ENCODE peak calls at places on chromosomes 5 and 9, in nine cellular contexts. P is hepatocyte, Z is astrocyte, Q is HepG2, T is HCT116, F is IMR-90, U is neural progenitor cell, C is K562, V is keratinocyte. S is an unnamed sample.

GRCh38 chr5:60718186-60718892 is 18.4 kb upstream of the DEPDC1B start:
- DNase-seq in P (no peak), C (no peak), Q (no peak), U (no peak), V (peak; percentile 71), F (no peak), T (no peak), Z (no peak), S (no peak)

GRCh38 chr9:26656003-26656940 is 236.3 kb downstream of the CAAP1 start:
- DNase-seq in C (peak; percentile 4), P (peak; percentile 28), F (peak; percentile 15), Q (peak; percentile 2), T (peak; percentile 10), V (no peak), U (peak; percentile 70), Z (no peak), S (peak; percentile 1)

GRCh38 chr9:92983984-92984589 is 36.8 kb downstream of the FGD3 start:
- DNase-seq in F (peak; percentile 3), U (peak; percentile 50), Z (no peak), Q (no peak), V (no peak), P (no peak), C (peak; percentile 33), T (peak; percentile 48), S (no peak)

GRCh38 chr9:115740986-115741385 is 412.6 kb upstream of the PAPPA start:
- DNase-seq in U (no peak), C (no peak), F (no peak), V (no peak), T (no peak), Z (no peak), Q (no peak), P (no peak), S (no peak)

GRCh38 chr5:9339206-9339818 is 206.6 kb downstream of the SEMA5A start:
- DNase-seq in Z (no peak), P (no peak), Q (peak; percentile 3), V (no peak), T (no peak), F (no peak), U (peak; percentile 6), C (peak; percentile 26), S (peak; percentile 14)

GRCh38 chr9:133813749-133814585 is 75.8 kb upstream of the SARDH start:
- DNase-seq in P (peak; percentile 54), U (no peak), C (no peak), Q (no peak), F (peak; percentile 26), V (no peak), T (no peak), Z (no peak), S (no peak)

GRCh38 chr9:127131871-127132270 is 9.4 kb upstream of the ANGPTL2 start:
- DNase-seq in Z (peak; percentile 87), P (no peak), T (peak; percentile 15), C (no peak), U (no peak), F (peak; percentile 80), V (no peak), Q (no peak), S (peak; percentile 36)

GRCh38 chr5:35115920-35116319 is 68.2 kb upstream of the AGXT2 start:
- DNase-seq in F (peak; percentile 38), T (no peak), Z (no peak), C (no peak), P (no peak), Q (peak; percentile 61), V (no peak), U (no peak), S (no peak)

GRCh38 chr9:92781902-92782301 is 17.3 kb upstream of the BICD2 start:
- DNase-seq in P (no peak), F (no peak), T (no peak), V (no peak), C (no peak), U (no peak), Z (no peak), Q (no peak), S (peak; percentile 97)

GRCh38 chr5:103532116-103532734 is 30.4 kb downstream of the NUDT12 start:
- DNase-seq in F (no peak), V (no peak), Z (peak; percentile 1), Q (no peak), U (no peak), C (no peak), P (peak; percentile 14), T (no peak), S (no peak)

GRCh38 chr9:76580188-76580587 is 121.2 kb downstream of the GCNT1 start:
- DNase-seq in Q (no peak), C (no peak), P (no peak), F (no peak), Z (no peak), T (no peak), U (no peak), V (no peak), S (no peak)

GRCh38 chr5:132362086-132362485 is 7.4 kb upstream of the SLC22A5 start:
- DNase-seq in F (no peak), V (no peak), Q (no peak), T (no peak), P (no peak), C (no peak), Z (no peak), U (no peak), S (no peak)

GRCh38 chr9:115292584-115293271 is 174.8 kb upstream of the TNC start:
- DNase-seq in Z (peak; percentile 84), Q (no peak), F (peak; percentile 52), U (peak; percentile 11), C (no peak), T (no peak), P (no peak), V (no peak), S (no peak)

GRCh38 chr5:179914032-179914755 is 6.5 kb upstream of the TBC1D9B start:
- DNase-seq in P (no peak), F (peak; percentile 53), Z (peak; percentile 29), U (no peak), V (peak; percentile 74), Q (peak; percentile 34), C (peak; percentile 49), T (no peak), S (peak; percentile 78)

GRCh38 chr9:137251490-137252268 is 593 bp downstream of the STPG3 start:
- DNase-seq in C (no peak), Z (no peak), P (no peak), Q (no peak), V (no peak), T (no peak), U (no peak), F (no peak), S (no peak)
- TF ChIP-seq CTCF in C (no peak), Z (no peak), P (no peak), Q (no peak), V (no peak), T (no peak), U (no peak), F (no peak), S (no peak)

GRCh38 chr5:115952579-115952978 is 9.7 kb upstream of the LVRN start:
- DNase-seq in Z (no peak), C (no peak), U (no peak), T (no peak), V (no peak), Q (no peak), P (no peak), F (no peak), S (no peak)

GRCh38 chr5:115954144-115954543 is 8.1 kb upstream of the LVRN start:
- DNase-seq in Z (no peak), V (no peak), P (no peak), F (no peak), T (no peak), C (no peak), Q (no peak), U (no peak), S (no peak)

GRCh38 chr5:115961413-115962238 is 649 bp upstream of the LVRN start:
- DNase-seq in U (peak; percentile 34), P (no peak), Q (no peak), T (no peak), V (no peak), C (no peak), F (no peak), Z (no peak), S (no peak)

GRCh38 chr5:115962239-115962564 is at the start of gene LVRN:
- DNase-seq in T (no peak), V (no peak), F (no peak), U (no peak), P (no peak), C (no peak), Z (no peak), Q (no peak), S (no peak)

GRCh38 chr5:115956957-115957356 is 5.3 kb upstream of the LVRN start:
- DNase-seq in F (no peak), T (no peak), C (no peak), U (no peak), P (no peak), V (no peak), Z (no peak), Q (no peak), S (no peak)
- H3K27me3 ChIP-seq in F (peaks cover 10% of the 10 kb centered on the region), T (no peaks in the 10 kb centered on the region), C (peaks cover 7% of the 10 kb centered on the region), U (peaks cover 25% of the 10 kb centered on the region), P (peaks cover 13% of the 10 kb centered on the region), V (peaks cover 26% of the 10 kb centered on the region), Z (peaks cover 20% of the 10 kb centered on the region), Q (peaks cover 18% of the 10 kb centered on the region), S (no peaks in the 10 kb centered on the region)

DNA sequence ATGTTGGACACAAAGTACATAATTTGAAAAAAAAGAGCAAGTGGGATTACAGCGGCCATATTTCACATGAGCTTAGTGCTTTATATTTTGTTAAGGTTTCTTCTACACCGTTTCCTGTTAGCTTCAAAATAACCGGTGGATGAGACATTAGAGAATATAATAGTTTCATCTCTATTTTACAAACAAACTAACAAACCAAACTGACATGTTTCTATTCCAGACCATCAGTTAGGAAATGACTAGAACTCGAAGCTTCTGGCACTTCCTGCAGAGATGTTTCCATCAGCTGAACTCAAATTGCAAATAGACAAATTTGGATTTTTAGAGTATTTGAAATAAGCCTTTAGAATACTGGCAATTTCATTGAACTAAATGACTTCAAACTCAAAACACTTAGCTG is 86.5 kb downstream of the MTRR start:
- DNase-seq in F (no peak), V (no peak), T (no peak), U (no peak), Q (no peak), Z (no peak), P (no peak), C (no peak), S (no peak)
- H3K4me2 ChIP-seq in F (no peak overlapping the region), V (no peak overlapping the region), T (no peak overlapping the region), U (no peak overlapping the region), Q (no peak overlapping the region), Z (no peak overlapping the region), P (no peak overlapping the region), C (no peak overlapping the region), S (no peak overlapping the region)

GRCh38 chr9:38068866-38069628 is at the start of gene SHB:
- DNase-seq in U (peak; percentile 92), Q (peak; percentile 56), V (no peak), P (peak; percentile 91), T (no peak), C (peak; percentile 89), Z (no peak), F (peak; percentile 33), S (no peak)

GRCh38 chr9:38067611-38067891 is 1.5 kb downstream of the SHB start:
- DNase-seq in F (no peak), T (no peak), Q (no peak), C (peak; percentile 28), U (peak; percentile 55), P (no peak), V (no peak), Z (no peak), S (no peak)

GRCh38 chr9:38066907-38067610 is 2.0 kb downstream of the SHB start:
- DNase-seq in U (peak; percentile 42), C (peak; percentile 41), Q (no peak), V (no peak), T (no peak), Z (no peak), F (no peak), P (peak; percentile 46), S (no peak)

GRCh38 chr9:38067892-38068615 is 973 bp downstream of the SHB start:
- DNase-seq in V (no peak), Z (no peak), T (no peak), P (peak; percentile 42), C (peak; percentile 38), U (peak; percentile 62), F (no peak), Q (no peak), S (no peak)

GRCh38 chr9:38068616-38068865 is 486 bp downstream of the SHB start:
- DNase-seq in P (peak; percentile 82), U (no peak), F (peak; percentile 59), C (peak; percentile 78), T (no peak), Q (no peak), Z (no peak), V (no peak), S (no peak)
- TF ChIP-seq CTCF in P (no peak), U (no peak), F (peak; percentile 52), C (peak; percentile 88), T (no peak), Q (peak; percentile 37), Z (no peak), V (peak; percentile 65), S (no peak)